ENCODE peak calls at places on chromosomes 2 and 18, in ten cellular contexts. M is A172; U is progenitor cell of endocrine pancreas; A is foreskin fibroblast; P is Kasumi-1; W is M059J; L is CD8-positive, alpha-beta T cell; F is NCI-H1417; O is T-helper 1 cell; J is GDM1. H is an unnamed sample.

GRCh38 chr2:119711352-119711751 is 32.4 kb downstream of the TMEM177 start:
- DNase-seq in P (no peak), J (no peak), W (no peak), U (no peak), M (no peak), A (no peak), L (no peak), F (no peak), O (no peak), H (no peak)

GRCh38 chr2:29940706-29941105 is 19.3 kb upstream of the ALK start:
- DNase-seq in P (no peak), M (no peak), A (no peak), J (no peak), U (no peak), O (no peak), L (no peak), W (no peak), F (no peak), H (no peak)

GRCh38 chr18:9356969-9357368 is 22.4 kb downstream of the TWSG1 start:
- DNase-seq in L (no peak), A (no peak), U (no peak), P (no peak), W (no peak), O (no peak), J (no peak), M (no peak), F (no peak), H (no peak)

GRCh38 chr2:183035298-183035953 is 2.8 kb downstream of the NCKAP1 start:
- DNase-seq in A (peak), M (peak), L (no peak), O (no peak), F (peak), J (no peak), P (no peak), W (peak), U (no peak), H (peak)

GRCh38 chr2:130796280-130796679 is 40.4 kb upstream of the ARHGEF4 start:
- DNase-seq in J (no peak), W (no peak), A (no peak), M (no peak), L (no peak), U (no peak), P (no peak), F (no peak), O (no peak), H (no peak)

GRCh38 chr2:235135195-235135965 is 183.6 kb downstream of the SH3BP4 start:
- DNase-seq in O (no peak), U (no peak), J (no peak), F (no peak), M (no peak), L (no peak), P (no peak), W (no peak), A (no peak), H (no peak)

GRCh38 chr2:98583516-98583865 is 24.8 kb downstream of the COA5 start:
- DNase-seq in M (no peak), A (no peak), W (no peak), P (no peak), F (no peak), O (no peak), L (no peak), J (no peak), U (no peak), H (no peak)

GRCh38 chr18:267380-267687 is 513 bp downstream of the THOC1 start:
- DNase-seq in L (no peak), F (no peak), W (no peak), P (peak), M (peak), O (no peak), A (no peak), U (no peak), J (peak), H (no peak)

GRCh38 chr2:67502346-67503065 is 105.4 kb downstream of the ETAA1 start:
- DNase-seq in J (no peak), U (no peak), O (no peak), M (no peak), W (no peak), F (no peak), P (no peak), L (no peak), A (no peak), H (no peak)

GRCh38 chr2:172038604-172039003 is 38.9 kb downstream of the METAP1D start:
- DNase-seq in M (peak), F (peak), O (no peak), L (no peak), J (no peak), W (peak), A (peak), P (no peak), U (no peak), H (no peak)

GRCh38 chr2:214881647-214882205 is 72.2 kb upstream of the BARD1 start:
- DNase-seq in L (no peak), A (no peak), J (no peak), O (no peak), U (no peak), P (no peak), W (peak), M (no peak), F (no peak), H (no peak)